ENCODE peak calls at places on chromosome 17, in five cellular contexts. O, E, R, S and Q are unnamed samples.

GRCh38 chr17:29032067-29032551 is 10.8 kb upstream of the PIPOX start:
- DNase-seq in O (no peak), E (peak), R (no peak), S (no peak), Q (no peak)

GRCh38 chr17:18323507-18324139 is 8.5 kb downstream of the SMCR8 start:
- DNase-seq in O (no peak), E (no peak), R (no peak), S (no peak), Q (no peak)

GRCh38 chr17:66964930-66965800 is 658 bp downstream of the CACNG4 start:
- DNase-seq in O (no peak), E (peak), R (no peak), S (peak), Q (no peak)

GRCh38 chr17:7095642-7096041 is 15.6 kb upstream of the CLEC10A start:
- DNase-seq in O (no peak), E (no peak), R (no peak), S (no peak), Q (no peak)

GRCh38 chr17:80068301-80069160 is 32.1 kb downstream of the CCDC40 start:
- DNase-seq in O (peak), E (peak), R (no peak), S (no peak), Q (no peak)

GRCh38 chr17:82435601-82436583 is 14.7 kb downstream of the CYBC1 start:
- DNase-seq in O (no peak), E (no peak), R (no peak), S (no peak), Q (no peak)

GRCh38 chr17:27888945-27889344 is 4.2 kb downstream of the LYRM9 start:
- DNase-seq in O (no peak), E (peak), R (no peak), S (no peak), Q (no peak)

GRCh38 chr17:49964539-49965521 is 4.2 kb upstream of the DLX4 start:
- DNase-seq in O (no peak), E (no peak), R (no peak), S (no peak), Q (no peak)

GRCh38 chr17:28747801-28748750 is 4.3 kb downstream of the TRAF4 start:
- DNase-seq in O (no peak), E (no peak), R (no peak), S (no peak), Q (no peak)

GRCh38 chr17:18025596-18026407 is 13.2 kb downstream of the ATPAF2 start:
- DNase-seq in O (no peak), E (peak), R (no peak), S (no peak), Q (peak)

GRCh38 chr17:74780443-74781238 is 4.5 kb upstream of the NAT9 start:
- DNase-seq in O (no peak), E (no peak), R (no peak), S (no peak), Q (no peak)